ENCODE peak calls at places on chromosomes 11 and 22, in five cellular contexts. One of them, this sample, is unnamed.

GRCh38 chr22:19582033-19582693 is 58.0 kb upstream of the CLDN5 start:
- DNase-seq in neural progenitor cell: no peak
- DNase-seq in RWPE1: no peak
- DNase-seq in WTC11: no peak
- DNase-seq in fibroblast of the aortic adventitia: no peak
- DNase-seq in this sample: no peak

GRCh38 chr11:128208329-128209220 is 378.8 kb downstream of the ETS1 start:
- DNase-seq in neural progenitor cell: no peak
- DNase-seq in RWPE1: peak
- DNase-seq in WTC11: no peak
- DNase-seq in fibroblast of the aortic adventitia: peak
- DNase-seq in this sample: no peak

GRCh38 chr11:70306586-70307033 is 36.1 kb downstream of the PPFIA1 start:
- DNase-seq in neural progenitor cell: no peak
- DNase-seq in RWPE1: no peak
- DNase-seq in WTC11: no peak
- DNase-seq in fibroblast of the aortic adventitia: no peak
- DNase-seq in this sample: no peak

GRCh38 chr11:19242184-19242932 is 1.6 kb upstream of the E2F8 start:
- DNase-seq in neural progenitor cell: peak
- DNase-seq in RWPE1: no peak
- DNase-seq in WTC11: peak
- DNase-seq in fibroblast of the aortic adventitia: no peak
- DNase-seq in this sample: no peak

GRCh38 chr11:1559103-1559951 is 12.7 kb downstream of the DUSP8 start:
- DNase-seq in neural progenitor cell: peak
- DNase-seq in RWPE1: peak
- DNase-seq in WTC11: peak
- DNase-seq in fibroblast of the aortic adventitia: peak
- DNase-seq in this sample: peak

GRCh38 chr11:128686745-128687177 is 7.1 kb upstream of the FLI1 start:
- DNase-seq in neural progenitor cell: peak
- DNase-seq in RWPE1: peak
- DNase-seq in WTC11: peak
- DNase-seq in fibroblast of the aortic adventitia: peak
- DNase-seq in this sample: peak

GRCh38 chr11:134819026-134819425 is 407.0 kb upstream of the B3GAT1 start:
- DNase-seq in neural progenitor cell: peak
- DNase-seq in RWPE1: no peak
- DNase-seq in WTC11: peak
- DNase-seq in fibroblast of the aortic adventitia: no peak
- DNase-seq in this sample: no peak

GRCh38 chr11:69213315-69213714 is 57.6 kb downstream of the SMIM38 start:
- DNase-seq in neural progenitor cell: no peak
- DNase-seq in RWPE1: no peak
- DNase-seq in WTC11: no peak
- DNase-seq in fibroblast of the aortic adventitia: no peak
- DNase-seq in this sample: no peak

GRCh38 chr22:44648821-44649566 is 53.0 kb upstream of the PRR5 start:
- DNase-seq in neural progenitor cell: no peak
- DNase-seq in RWPE1: peak
- DNase-seq in WTC11: no peak
- DNase-seq in fibroblast of the aortic adventitia: peak
- DNase-seq in this sample: peak

GRCh38 chr11:71252782-71253730 is 679 bp upstream of the SHANK2 start:
- DNase-seq in neural progenitor cell: peak
- DNase-seq in RWPE1: peak
- DNase-seq in WTC11: peak
- DNase-seq in fibroblast of the aortic adventitia: peak
- DNase-seq in this sample: peak

GRCh38 chr11:23732026-23732425 is 764.8 kb upstream of the LUZP2 start:
- DNase-seq in neural progenitor cell: no peak
- DNase-seq in RWPE1: no peak
- DNase-seq in WTC11: no peak
- DNase-seq in fibroblast of the aortic adventitia: no peak
- DNase-seq in this sample: no peak

GRCh38 chr11:24373516-24373915 is 123.3 kb upstream of the LUZP2 start:
- DNase-seq in neural progenitor cell: no peak
- DNase-seq in RWPE1: no peak
- DNase-seq in WTC11: no peak
- DNase-seq in fibroblast of the aortic adventitia: no peak
- DNase-seq in this sample: no peak

DNA sequence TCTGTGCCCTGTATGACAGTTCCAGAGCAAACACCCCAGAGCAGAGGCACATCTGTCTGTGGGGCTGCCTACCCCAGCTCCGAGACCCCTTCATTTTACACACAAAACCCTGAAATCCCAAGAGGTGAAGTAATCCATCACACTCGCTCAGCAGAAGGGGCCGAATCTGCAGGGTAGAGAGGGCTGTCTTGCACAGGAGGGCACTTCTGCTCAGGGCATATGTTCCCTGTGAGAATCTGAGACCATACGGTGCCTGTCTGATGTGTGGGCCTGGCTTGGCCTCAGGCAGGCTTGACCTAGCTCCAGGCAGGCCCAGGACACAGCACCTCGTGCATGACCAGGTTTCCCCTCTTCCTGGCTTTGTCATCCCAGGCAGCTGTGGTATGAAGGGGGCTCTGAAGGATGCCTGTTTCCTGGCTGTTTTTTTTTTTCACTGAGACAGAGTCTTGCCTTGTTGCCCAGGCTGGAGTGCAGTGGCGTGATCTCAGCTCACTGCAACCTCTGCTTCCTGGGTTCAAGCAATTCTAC is 37.2 kb downstream of the GRIK4 start:
- DNase-seq in neural progenitor cell: no peak
- DNase-seq in RWPE1: no peak
- DNase-seq in WTC11: no peak
- DNase-seq in fibroblast of the aortic adventitia: no peak
- DNase-seq in this sample: no peak
- TF ChIP-seq CTCF in neural progenitor cell: no peak
- TF ChIP-seq CTCF in RWPE1: no peak
- TF ChIP-seq CTCF in WTC11: no peak
- TF ChIP-seq CTCF in fibroblast of the aortic adventitia: no peak
- TF ChIP-seq CTCF in this sample: no peak

GRCh38 chr22:46596819-46597218 is 23.4 kb upstream of the GRAMD4 start:
- DNase-seq in neural progenitor cell: no peak
- DNase-seq in RWPE1: peak
- DNase-seq in WTC11: peak
- DNase-seq in fibroblast of the aortic adventitia: no peak
- DNase-seq in this sample: peak
- TF ChIP-seq CTCF in neural progenitor cell: no peak
- TF ChIP-seq CTCF in RWPE1: no peak
- TF ChIP-seq CTCF in WTC11: no peak
- TF ChIP-seq CTCF in fibroblast of the aortic adventitia: no peak
- TF ChIP-seq CTCF in this sample: peak

GRCh38 chr11:10414659-10415058 is 40.4 kb upstream of the AMPD3 start:
- DNase-seq in neural progenitor cell: no peak
- DNase-seq in RWPE1: no peak
- DNase-seq in WTC11: no peak
- DNase-seq in fibroblast of the aortic adventitia: peak
- DNase-seq in this sample: no peak

GRCh38 chr11:10418259-10418949 is 36.7 kb upstream of the AMPD3 start:
- DNase-seq in neural progenitor cell: no peak
- DNase-seq in RWPE1: no peak
- DNase-seq in WTC11: no peak
- DNase-seq in fibroblast of the aortic adventitia: peak
- DNase-seq in this sample: no peak

GRCh38 chr11:10413268-10413667 is 41.8 kb upstream of the AMPD3 start:
- DNase-seq in neural progenitor cell: no peak
- DNase-seq in RWPE1: no peak
- DNase-seq in WTC11: no peak
- DNase-seq in fibroblast of the aortic adventitia: no peak
- DNase-seq in this sample: no peak

GRCh38 chr11:10414181-10414580 is 40.9 kb upstream of the AMPD3 start:
- DNase-seq in neural progenitor cell: no peak
- DNase-seq in RWPE1: no peak
- DNase-seq in WTC11: no peak
- DNase-seq in fibroblast of the aortic adventitia: no peak
- DNase-seq in this sample: no peak

DNA sequence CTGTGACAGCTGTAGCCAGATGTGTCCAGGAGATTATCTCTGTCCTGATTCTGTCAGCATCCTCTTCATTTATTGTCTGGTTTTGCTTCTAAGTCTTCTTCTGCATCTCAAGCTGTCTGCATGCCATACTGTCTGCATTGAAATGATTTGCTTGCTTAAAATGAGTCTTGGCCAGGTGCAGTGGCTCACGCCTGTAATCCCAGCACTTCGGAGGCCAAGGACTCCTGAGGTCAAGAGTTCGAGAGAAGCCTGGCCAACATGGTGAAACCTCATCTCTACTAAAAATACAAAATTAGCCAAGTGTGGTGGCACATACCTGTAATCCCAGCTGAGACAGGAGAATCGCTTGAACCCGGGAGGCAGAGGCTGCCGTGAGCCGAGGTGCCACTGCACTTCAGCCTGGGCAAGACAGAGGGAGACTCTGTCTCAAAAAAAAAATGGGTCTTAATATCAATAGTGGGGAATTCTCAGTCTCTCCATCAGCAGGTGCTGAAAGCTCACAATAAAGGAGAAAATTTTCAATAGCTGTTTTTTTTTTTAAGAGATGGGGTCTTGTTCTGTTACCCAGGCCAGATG is 39.2 kb upstream of the AMPD3 start:
- DNase-seq in neural progenitor cell: no peak
- DNase-seq in RWPE1: no peak
- DNase-seq in WTC11: no peak
- DNase-seq in fibroblast of the aortic adventitia: no peak
- DNase-seq in this sample: no peak
- TF ChIP-seq CTCF in neural progenitor cell: no peak
- TF ChIP-seq CTCF in RWPE1: no peak
- TF ChIP-seq CTCF in WTC11: no peak
- TF ChIP-seq CTCF in fibroblast of the aortic adventitia: no peak
- TF ChIP-seq CTCF in this sample: no peak

GRCh38 chr11:61910473-61911123 is 6.8 kb downstream of the RAB3IL1 start:
- DNase-seq in neural progenitor cell: no peak
- DNase-seq in RWPE1: no peak
- DNase-seq in WTC11: no peak
- DNase-seq in fibroblast of the aortic adventitia: peak
- DNase-seq in this sample: peak
- TF ChIP-seq CTCF in neural progenitor cell: no peak
- TF ChIP-seq CTCF in RWPE1: no peak
- TF ChIP-seq CTCF in WTC11: no peak
- TF ChIP-seq CTCF in fibroblast of the aortic adventitia: no peak
- TF ChIP-seq CTCF in this sample: no peak

DNA sequence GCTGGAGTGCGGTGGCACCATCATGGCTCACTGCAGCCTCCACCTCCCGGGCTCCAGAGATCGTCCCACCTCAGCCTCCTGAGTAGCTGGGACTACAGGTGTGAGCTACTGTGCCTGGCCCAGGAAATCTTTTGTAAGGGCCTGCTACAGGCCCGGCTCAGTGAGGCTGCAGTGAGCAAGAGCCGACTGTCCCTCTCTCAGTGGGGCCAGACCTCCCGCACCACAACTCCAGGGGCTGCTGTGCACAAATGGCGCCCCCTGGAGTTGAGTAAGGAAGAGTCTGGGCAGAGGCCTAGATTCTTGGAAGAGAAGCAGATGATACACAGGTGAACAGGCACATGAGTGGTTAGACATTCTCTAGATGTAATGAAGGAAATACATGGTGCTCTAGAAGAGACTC is 7.0 kb downstream of the SERHL2 start:
- DNase-seq in neural progenitor cell: peak
- DNase-seq in RWPE1: no peak
- DNase-seq in WTC11: peak
- DNase-seq in fibroblast of the aortic adventitia: no peak
- DNase-seq in this sample: no peak
- TF ChIP-seq CTCF in neural progenitor cell: peak
- TF ChIP-seq CTCF in RWPE1: peak
- TF ChIP-seq CTCF in WTC11: peak
- TF ChIP-seq CTCF in fibroblast of the aortic adventitia: peak
- TF ChIP-seq CTCF in this sample: peak

This sample was measured in upper lobe of right lung.